ENCODE peak calls at places on chromosomes 13 and 19, in eight cellular contexts. One of them, this sample, is unnamed.

GRCh38 chr13:49693191-49693733 is 2.0 kb upstream of the EBPL start:
- DNase-seq in T-helper 2 cell: no peak
- DNase-seq in hepatic stellate cell: no peak
- DNase-seq in cardiac fibroblast: peak; percentile 43
- DNase-seq in ecto neural progenitor cell: no peak
- DNase-seq in stimulated activated CD4-positive, alpha-beta T cell treated with anti-CD3 and anti-CD28 coated beads, Interleukin-1b, Interleukin-23, amount 100 ng/mL, for 24 hours: no peak
- DNase-seq in endothelial cell: no peak
- DNase-seq in fibroblast of mammary gland: no peak
- DNase-seq in this sample: no peak

GRCh38 chr13:48246097-48246496 is 13.1 kb downstream of the ITM2B start:
- DNase-seq in stimulated activated CD4-positive, alpha-beta T cell treated with anti-CD3 and anti-CD28 coated beads, Interleukin-1b, Interleukin-23, amount 100 ng/mL, for 24 hours: no peak
- DNase-seq in endothelial cell: no peak
- DNase-seq in ecto neural progenitor cell: no peak
- DNase-seq in cardiac fibroblast: no peak
- DNase-seq in fibroblast of mammary gland: no peak
- DNase-seq in T-helper 2 cell: no peak
- DNase-seq in hepatic stellate cell: no peak
- DNase-seq in this sample: no peak

GRCh38 chr19:13129384-13129783 is 11.3 kb downstream of the NACC1 start:
- DNase-seq in endothelial cell: no peak
- DNase-seq in cardiac fibroblast: no peak
- DNase-seq in ecto neural progenitor cell: no peak
- DNase-seq in T-helper 2 cell: no peak
- DNase-seq in hepatic stellate cell: no peak
- DNase-seq in fibroblast of mammary gland: no peak
- DNase-seq in stimulated activated CD4-positive, alpha-beta T cell treated with anti-CD3 and anti-CD28 coated beads, Interleukin-1b, Interleukin-23, amount 100 ng/mL, for 24 hours: no peak
- DNase-seq in this sample: no peak

GRCh38 chr13:51958217-51958547 is 53.1 kb downstream of the ATP7B start:
- DNase-seq in stimulated activated CD4-positive, alpha-beta T cell treated with anti-CD3 and anti-CD28 coated beads, Interleukin-1b, Interleukin-23, amount 100 ng/mL, for 24 hours: no peak
- DNase-seq in endothelial cell: no peak
- DNase-seq in hepatic stellate cell: no peak
- DNase-seq in ecto neural progenitor cell: no peak
- DNase-seq in fibroblast of mammary gland: no peak
- DNase-seq in cardiac fibroblast: no peak
- DNase-seq in T-helper 2 cell: no peak
- DNase-seq in this sample: no peak

GRCh38 chr19:37951816-37952210 is 44.8 kb downstream of the SIPA1L3 start:
- DNase-seq in hepatic stellate cell: no peak
- DNase-seq in T-helper 2 cell: no peak
- DNase-seq in fibroblast of mammary gland: no peak
- DNase-seq in endothelial cell: no peak
- DNase-seq in ecto neural progenitor cell: no peak
- DNase-seq in stimulated activated CD4-positive, alpha-beta T cell treated with anti-CD3 and anti-CD28 coated beads, Interleukin-1b, Interleukin-23, amount 100 ng/mL, for 24 hours: no peak
- DNase-seq in cardiac fibroblast: no peak
- DNase-seq in this sample: no peak

GRCh38 chr19:1189419-1189818 is 15.4 kb upstream of the SBNO2 start:
- DNase-seq in ecto neural progenitor cell: no peak
- DNase-seq in fibroblast of mammary gland: no peak
- DNase-seq in stimulated activated CD4-positive, alpha-beta T cell treated with anti-CD3 and anti-CD28 coated beads, Interleukin-1b, Interleukin-23, amount 100 ng/mL, for 24 hours: peak; percentile 49
- DNase-seq in T-helper 2 cell: no peak
- DNase-seq in hepatic stellate cell: no peak
- DNase-seq in endothelial cell: no peak
- DNase-seq in cardiac fibroblast: no peak
- DNase-seq in this sample: no peak

GRCh38 chr19:11481777-11482383 is 1.0 kb upstream of the ELAVL3 start:
- DNase-seq in hepatic stellate cell: peak; percentile 96
- DNase-seq in T-helper 2 cell: peak; percentile 21
- DNase-seq in cardiac fibroblast: peak; percentile 87
- DNase-seq in endothelial cell: peak; percentile 49
- DNase-seq in fibroblast of mammary gland: peak; percentile 81
- DNase-seq in stimulated activated CD4-positive, alpha-beta T cell treated with anti-CD3 and anti-CD28 coated beads, Interleukin-1b, Interleukin-23, amount 100 ng/mL, for 24 hours: peak; percentile 78
- DNase-seq in ecto neural progenitor cell: peak; percentile 89
- DNase-seq in this sample: peak; percentile 90

GRCh38 chr13:31159306-31159705 is 2.4 kb downstream of the HSPH1 start:
- DNase-seq in fibroblast of mammary gland: peak; percentile 28
- DNase-seq in stimulated activated CD4-positive, alpha-beta T cell treated with anti-CD3 and anti-CD28 coated beads, Interleukin-1b, Interleukin-23, amount 100 ng/mL, for 24 hours: no peak
- DNase-seq in cardiac fibroblast: no peak
- DNase-seq in ecto neural progenitor cell: no peak
- DNase-seq in hepatic stellate cell: no peak
- DNase-seq in endothelial cell: no peak
- DNase-seq in T-helper 2 cell: no peak
- DNase-seq in this sample: no peak

GRCh38 chr19:47049307-47049700 is 880 bp upstream of the TMEM160 start:
- DNase-seq in stimulated activated CD4-positive, alpha-beta T cell treated with anti-CD3 and anti-CD28 coated beads, Interleukin-1b, Interleukin-23, amount 100 ng/mL, for 24 hours: no peak
- DNase-seq in hepatic stellate cell: peak; percentile 75
- DNase-seq in T-helper 2 cell: no peak
- DNase-seq in cardiac fibroblast: peak; percentile 53
- DNase-seq in fibroblast of mammary gland: peak; percentile 6
- DNase-seq in endothelial cell: no peak
- DNase-seq in ecto neural progenitor cell: no peak
- DNase-seq in this sample: no peak

GRCh38 chr13:30020726-30021312 is 170.4 kb upstream of the UBL3 start:
- DNase-seq in ecto neural progenitor cell: no peak
- DNase-seq in stimulated activated CD4-positive, alpha-beta T cell treated with anti-CD3 and anti-CD28 coated beads, Interleukin-1b, Interleukin-23, amount 100 ng/mL, for 24 hours: no peak
- DNase-seq in endothelial cell: no peak
- DNase-seq in hepatic stellate cell: peak; percentile 31
- DNase-seq in T-helper 2 cell: no peak
- DNase-seq in cardiac fibroblast: peak; percentile 34
- DNase-seq in fibroblast of mammary gland: peak; percentile 54
- DNase-seq in this sample: no peak